ENCODE peak calls at places on chromosomes 13 and 19, in ten cellular contexts. One of them, this sample, is unnamed.

GRCh38 chr19:45130888-45131615 is 29.7 kb downstream of the NKPD1 start:
- DNase-seq in lower leg skin: no peak
- DNase-seq in glutamatergic neuron: no peak
- DNase-seq in upper lobe of left lung: no peak
- DNase-seq in omental fat pad: no peak
- DNase-seq in A549: peak; percentile 54
- DNase-seq in choroid plexus epithelial cell: peak; percentile 24
- DNase-seq in fibroblast of lung: peak; percentile 24
- DNase-seq in uterus: no peak
- DNase-seq in dorsolateral prefrontal cortex: peak; percentile 41
- DNase-seq in this sample: no peak

GRCh38 chr19:33063356-33064116 is 1.2 kb downstream of the RHPN2 start:
- DNase-seq in lower leg skin: no peak
- DNase-seq in glutamatergic neuron: no peak
- DNase-seq in upper lobe of left lung: no peak
- DNase-seq in omental fat pad: no peak
- DNase-seq in A549: no peak
- DNase-seq in choroid plexus epithelial cell: no peak
- DNase-seq in fibroblast of lung: peak; percentile 32
- DNase-seq in uterus: peak; percentile 20
- DNase-seq in dorsolateral prefrontal cortex: no peak
- DNase-seq in this sample: peak; percentile 37

GRCh38 chr13:27274631-27275030 is 4.0 kb downstream of the RASL11A start:
- DNase-seq in lower leg skin: no peak
- DNase-seq in glutamatergic neuron: no peak
- DNase-seq in upper lobe of left lung: no peak
- DNase-seq in omental fat pad: no peak
- DNase-seq in A549: no peak
- DNase-seq in choroid plexus epithelial cell: no peak
- DNase-seq in fibroblast of lung: no peak
- DNase-seq in uterus: no peak
- DNase-seq in dorsolateral prefrontal cortex: no peak
- DNase-seq in this sample: no peak

GRCh38 chr19:43674630-43674982 is 4.6 kb upstream of the PLAUR start:
- DNase-seq in lower leg skin: no peak
- DNase-seq in glutamatergic neuron: no peak
- DNase-seq in upper lobe of left lung: no peak
- DNase-seq in omental fat pad: no peak
- DNase-seq in A549: no peak
- DNase-seq in choroid plexus epithelial cell: peak; percentile 54
- DNase-seq in fibroblast of lung: peak; percentile 20
- DNase-seq in uterus: no peak
- DNase-seq in dorsolateral prefrontal cortex: no peak
- DNase-seq in this sample: no peak

GRCh38 chr13:28387740-28388501 is 107.0 kb downstream of the FLT1 start:
- DNase-seq in lower leg skin: no peak
- DNase-seq in glutamatergic neuron: no peak
- DNase-seq in upper lobe of left lung: no peak
- DNase-seq in omental fat pad: no peak
- DNase-seq in A549: no peak
- DNase-seq in choroid plexus epithelial cell: no peak
- DNase-seq in fibroblast of lung: no peak
- DNase-seq in uterus: no peak
- DNase-seq in dorsolateral prefrontal cortex: no peak
- DNase-seq in this sample: no peak

GRCh38 chr13:98173431-98173921 is 3.6 kb downstream of the RNF113B start:
- DNase-seq in lower leg skin: no peak
- DNase-seq in glutamatergic neuron: no peak
- DNase-seq in upper lobe of left lung: no peak
- DNase-seq in omental fat pad: no peak
- DNase-seq in A549: no peak
- DNase-seq in choroid plexus epithelial cell: peak; percentile 94
- DNase-seq in fibroblast of lung: peak; percentile 100
- DNase-seq in uterus: peak; percentile 43
- DNase-seq in dorsolateral prefrontal cortex: no peak
- DNase-seq in this sample: no peak

GRCh38 chr13:51733656-51734334 is 70.2 kb downstream of the DHRS12 start:
- DNase-seq in lower leg skin: no peak
- DNase-seq in glutamatergic neuron: no peak
- DNase-seq in upper lobe of left lung: no peak
- DNase-seq in omental fat pad: no peak
- DNase-seq in A549: no peak
- DNase-seq in choroid plexus epithelial cell: no peak
- DNase-seq in fibroblast of lung: no peak
- DNase-seq in uterus: no peak
- DNase-seq in dorsolateral prefrontal cortex: no peak
- DNase-seq in this sample: no peak

GRCh38 chr13:104773775-104774174 is 1707.6 kb upstream of the SLC10A2 start:
- DNase-seq in lower leg skin: no peak
- DNase-seq in glutamatergic neuron: no peak
- DNase-seq in upper lobe of left lung: no peak
- DNase-seq in omental fat pad: no peak
- DNase-seq in A549: peak; percentile 1
- DNase-seq in choroid plexus epithelial cell: peak; percentile 82
- DNase-seq in fibroblast of lung: peak; percentile 55
- DNase-seq in uterus: no peak
- DNase-seq in dorsolateral prefrontal cortex: no peak
- DNase-seq in this sample: no peak

GRCh38 chr19:13872695-13873389 is 4.1 kb upstream of the NANOS3 start:
- DNase-seq in lower leg skin: no peak
- DNase-seq in glutamatergic neuron: no peak
- DNase-seq in upper lobe of left lung: no peak
- DNase-seq in omental fat pad: no peak
- DNase-seq in A549: peak; percentile 71
- DNase-seq in choroid plexus epithelial cell: no peak
- DNase-seq in fibroblast of lung: no peak
- DNase-seq in uterus: no peak
- DNase-seq in dorsolateral prefrontal cortex: no peak
- DNase-seq in this sample: no peak

GRCh38 chr13:31020996-31021395 is 88.5 kb downstream of the TEX26 start:
- DNase-seq in lower leg skin: no peak
- DNase-seq in glutamatergic neuron: no peak
- DNase-seq in upper lobe of left lung: no peak
- DNase-seq in omental fat pad: no peak
- DNase-seq in A549: no peak
- DNase-seq in choroid plexus epithelial cell: no peak
- DNase-seq in fibroblast of lung: peak; percentile 38
- DNase-seq in uterus: no peak
- DNase-seq in dorsolateral prefrontal cortex: no peak
- DNase-seq in this sample: no peak

GRCh38 chr19:8311461-8312260 is 3.5 kb upstream of the CD320 start:
- DNase-seq in lower leg skin: peak; percentile 91
- DNase-seq in glutamatergic neuron: no peak
- DNase-seq in upper lobe of left lung: no peak
- DNase-seq in omental fat pad: no peak
- DNase-seq in A549: no peak
- DNase-seq in choroid plexus epithelial cell: no peak
- DNase-seq in fibroblast of lung: no peak
- DNase-seq in uterus: no peak
- DNase-seq in dorsolateral prefrontal cortex: no peak
- DNase-seq in this sample: no peak

GRCh38 chr13:67967031-67967430 is 736.9 kb upstream of the PCDH9 start:
- DNase-seq in lower leg skin: no peak
- DNase-seq in glutamatergic neuron: no peak
- DNase-seq in upper lobe of left lung: no peak
- DNase-seq in omental fat pad: no peak
- DNase-seq in A549: no peak
- DNase-seq in choroid plexus epithelial cell: no peak
- DNase-seq in fibroblast of lung: peak; percentile 50
- DNase-seq in uterus: no peak
- DNase-seq in dorsolateral prefrontal cortex: no peak
- DNase-seq in this sample: no peak

GRCh38 chr13:21010621-21011020 is 50.8 kb downstream of the LATS2 start:
- DNase-seq in lower leg skin: peak; percentile 9
- DNase-seq in glutamatergic neuron: no peak
- DNase-seq in upper lobe of left lung: no peak
- DNase-seq in omental fat pad: no peak
- DNase-seq in A549: no peak
- DNase-seq in choroid plexus epithelial cell: peak; percentile 55
- DNase-seq in fibroblast of lung: peak; percentile 24
- DNase-seq in uterus: no peak
- DNase-seq in dorsolateral prefrontal cortex: no peak
- DNase-seq in this sample: no peak

GRCh38 chr13:45847554-45848224 is 3.9 kb downstream of the SIAH3 start:
- DNase-seq in lower leg skin: no peak
- DNase-seq in glutamatergic neuron: no peak
- DNase-seq in upper lobe of left lung: peak; percentile 49
- DNase-seq in omental fat pad: no peak
- DNase-seq in A549: no peak
- DNase-seq in choroid plexus epithelial cell: peak; percentile 29
- DNase-seq in fibroblast of lung: peak; percentile 34
- DNase-seq in uterus: no peak
- DNase-seq in dorsolateral prefrontal cortex: no peak
- DNase-seq in this sample: no peak

GRCh38 chr19:46232938-46233621 is 3.5 kb downstream of the IGFL1 start:
- DNase-seq in lower leg skin: peak; percentile 72
- DNase-seq in glutamatergic neuron: no peak
- DNase-seq in upper lobe of left lung: no peak
- DNase-seq in omental fat pad: no peak
- DNase-seq in A549: no peak
- DNase-seq in choroid plexus epithelial cell: no peak
- DNase-seq in fibroblast of lung: no peak
- DNase-seq in uterus: no peak
- DNase-seq in dorsolateral prefrontal cortex: no peak
- DNase-seq in this sample: no peak
- TF ChIP-seq CTCF in lower leg skin: no peak
- TF ChIP-seq CTCF in glutamatergic neuron: no peak
- TF ChIP-seq CTCF in upper lobe of left lung: no peak
- TF ChIP-seq CTCF in omental fat pad: no peak
- TF ChIP-seq CTCF in A549: no peak
- TF ChIP-seq CTCF in choroid plexus epithelial cell: no peak
- TF ChIP-seq CTCF in fibroblast of lung: no peak
- TF ChIP-seq CTCF in uterus: no peak
- TF ChIP-seq CTCF in dorsolateral prefrontal cortex: no peak
- TF ChIP-seq CTCF in this sample: no peak

DNA sequence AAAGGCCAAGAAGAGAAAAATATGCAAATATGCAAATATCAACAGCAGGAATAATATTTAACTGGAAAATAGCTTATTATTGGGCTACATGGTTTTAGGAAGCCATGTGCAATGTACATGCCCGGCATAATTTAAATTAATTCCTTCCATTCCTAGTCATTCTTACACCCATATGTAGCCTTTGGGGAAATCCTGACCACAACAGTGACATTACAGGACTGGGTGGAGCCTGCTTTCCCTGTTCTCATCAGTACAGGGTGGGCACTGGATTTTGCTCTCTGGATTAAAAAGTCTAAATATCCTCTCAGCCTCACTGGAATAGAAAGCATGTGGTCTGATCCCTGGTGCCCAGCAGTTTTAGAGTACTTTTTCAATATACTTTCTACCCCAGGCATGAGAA is 198.2 kb downstream of the DNAJC15 start:
- DNase-seq in lower leg skin: no peak
- DNase-seq in glutamatergic neuron: no peak
- DNase-seq in upper lobe of left lung: no peak
- DNase-seq in omental fat pad: no peak
- DNase-seq in A549: no peak
- DNase-seq in choroid plexus epithelial cell: no peak
- DNase-seq in fibroblast of lung: no peak
- DNase-seq in uterus: no peak
- DNase-seq in dorsolateral prefrontal cortex: no peak
- DNase-seq in this sample: no peak
- TF ChIP-seq CTCF in lower leg skin: no peak
- TF ChIP-seq CTCF in glutamatergic neuron: no peak
- TF ChIP-seq CTCF in upper lobe of left lung: no peak
- TF ChIP-seq CTCF in omental fat pad: no peak
- TF ChIP-seq CTCF in A549: no peak
- TF ChIP-seq CTCF in choroid plexus epithelial cell: no peak
- TF ChIP-seq CTCF in fibroblast of lung: no peak
- TF ChIP-seq CTCF in uterus: no peak
- TF ChIP-seq CTCF in dorsolateral prefrontal cortex: no peak
- TF ChIP-seq CTCF in this sample: no peak

DNA sequence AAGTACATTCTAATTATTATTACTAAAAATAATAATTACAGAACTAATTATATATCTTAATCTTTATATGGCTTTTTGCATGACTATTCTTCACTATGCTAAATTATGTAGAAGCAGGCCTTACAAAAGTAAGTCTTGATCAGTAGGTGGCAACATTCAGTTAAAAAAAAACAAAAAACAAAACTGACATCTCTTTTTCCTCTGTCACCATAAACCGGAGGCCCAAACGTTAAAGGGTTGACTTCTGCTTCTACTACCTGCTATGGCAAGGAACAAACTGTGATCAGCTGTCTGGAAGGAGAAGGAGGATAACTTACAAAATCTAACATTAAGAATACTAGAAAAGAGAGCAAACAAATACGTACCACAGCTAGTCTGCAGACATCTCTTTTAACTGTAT is 1525.6 kb downstream of the SLITRK1 start:
- DNase-seq in lower leg skin: no peak
- DNase-seq in glutamatergic neuron: no peak
- DNase-seq in upper lobe of left lung: no peak
- DNase-seq in omental fat pad: no peak
- DNase-seq in A549: no peak
- DNase-seq in choroid plexus epithelial cell: peak; percentile 39
- DNase-seq in fibroblast of lung: no peak
- DNase-seq in uterus: no peak
- DNase-seq in dorsolateral prefrontal cortex: no peak
- DNase-seq in this sample: no peak
- TF ChIP-seq CTCF in lower leg skin: no peak
- TF ChIP-seq CTCF in glutamatergic neuron: no peak
- TF ChIP-seq CTCF in upper lobe of left lung: no peak
- TF ChIP-seq CTCF in omental fat pad: no peak
- TF ChIP-seq CTCF in A549: no peak
- TF ChIP-seq CTCF in choroid plexus epithelial cell: peak; percentile 34
- TF ChIP-seq CTCF in fibroblast of lung: peak; percentile 17
- TF ChIP-seq CTCF in uterus: no peak
- TF ChIP-seq CTCF in dorsolateral prefrontal cortex: peak; percentile 25
- TF ChIP-seq CTCF in this sample: peak; percentile 35

DNA sequence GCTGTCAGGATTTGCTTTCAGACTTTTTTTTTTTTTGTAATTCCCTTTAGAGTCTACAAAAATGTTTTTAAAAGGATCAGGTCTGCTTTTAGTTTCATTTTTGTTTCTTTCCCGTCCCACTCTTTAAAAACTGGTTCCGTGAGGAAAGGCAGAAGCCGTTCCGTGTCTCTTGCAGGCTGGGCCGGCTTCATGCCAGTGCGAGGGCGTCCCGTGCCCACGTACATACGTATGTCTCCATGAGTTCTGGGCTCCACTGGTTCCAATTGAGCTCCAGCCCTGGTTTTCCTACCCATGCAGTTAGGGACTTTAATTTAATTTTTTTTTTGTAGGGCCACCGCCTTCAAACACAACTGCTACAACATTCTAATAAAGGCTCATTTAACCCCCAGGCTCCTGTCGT is 8.8 kb downstream of the TSSK6 start:
- DNase-seq in lower leg skin: no peak
- DNase-seq in glutamatergic neuron: no peak
- DNase-seq in upper lobe of left lung: no peak
- DNase-seq in omental fat pad: no peak
- DNase-seq in A549: no peak
- DNase-seq in choroid plexus epithelial cell: no peak
- DNase-seq in fibroblast of lung: no peak
- DNase-seq in uterus: no peak
- DNase-seq in dorsolateral prefrontal cortex: no peak
- DNase-seq in this sample: no peak
- TF ChIP-seq CTCF in lower leg skin: no peak
- TF ChIP-seq CTCF in glutamatergic neuron: no peak
- TF ChIP-seq CTCF in upper lobe of left lung: no peak
- TF ChIP-seq CTCF in omental fat pad: no peak
- TF ChIP-seq CTCF in A549: no peak
- TF ChIP-seq CTCF in choroid plexus epithelial cell: no peak
- TF ChIP-seq CTCF in fibroblast of lung: no peak
- TF ChIP-seq CTCF in uterus: no peak
- TF ChIP-seq CTCF in dorsolateral prefrontal cortex: no peak
- TF ChIP-seq CTCF in this sample: no peak